ENCODE peak calls at places on chromosomes 7 and 10, in seven cellular contexts. One of them, this sample, is unnamed.

GRCh38 chr7:23115991-23116390 is 10.4 kb downstream of the KLHL7 start:
- DNase-seq in GM13976: no peak
- DNase-seq in IMR-90: no peak
- DNase-seq in fibroblast of mammary gland: no peak
- DNase-seq in astrocyte of the spinal cord: no peak
- DNase-seq in hepatocyte: no peak
- DNase-seq in mesothelial cell of epicardium: no peak
- DNase-seq in this sample: no peak

GRCh38 chr7:141073641-141074161 is at the start of gene TMEM178B:
- DNase-seq in GM13976: peak; percentile 34
- DNase-seq in fibroblast of mammary gland: no peak
- DNase-seq in IMR-90: no peak
- DNase-seq in astrocyte of the spinal cord: no peak
- DNase-seq in hepatocyte: peak; percentile 8
- DNase-seq in mesothelial cell of epicardium: peak; percentile 19
- DNase-seq in this sample: no peak

GRCh38 chr10:22308390-22308789 is 7.8 kb upstream of the COMMD3 start:
- DNase-seq in mesothelial cell of epicardium: no peak
- DNase-seq in astrocyte of the spinal cord: no peak
- DNase-seq in fibroblast of mammary gland: peak; percentile 52
- DNase-seq in IMR-90: peak; percentile 53
- DNase-seq in hepatocyte: no peak
- DNase-seq in GM13976: peak; percentile 70
- DNase-seq in this sample: no peak

GRCh38 chr10:95273393-95274312 is 17.1 kb downstream of the PDLIM1 start:
- DNase-seq in GM13976: no peak
- DNase-seq in hepatocyte: peak; percentile 80
- DNase-seq in IMR-90: peak; percentile 94
- DNase-seq in fibroblast of mammary gland: peak; percentile 94
- DNase-seq in astrocyte of the spinal cord: peak; percentile 80
- DNase-seq in mesothelial cell of epicardium: no peak
- DNase-seq in this sample: peak; percentile 42

GRCh38 chr10:33945051-33945450 is 610.6 kb upstream of the NRP1 start:
- DNase-seq in mesothelial cell of epicardium: no peak
- DNase-seq in hepatocyte: no peak
- DNase-seq in astrocyte of the spinal cord: no peak
- DNase-seq in IMR-90: no peak
- DNase-seq in fibroblast of mammary gland: no peak
- DNase-seq in GM13976: no peak
- DNase-seq in this sample: no peak

GRCh38 chr7:90532231-90532929 is 62.9 kb downstream of the PTTG1IP2 start:
- DNase-seq in mesothelial cell of epicardium: no peak
- DNase-seq in GM13976: peak; percentile 20
- DNase-seq in fibroblast of mammary gland: no peak
- DNase-seq in IMR-90: no peak
- DNase-seq in hepatocyte: no peak
- DNase-seq in astrocyte of the spinal cord: no peak
- DNase-seq in this sample: no peak

GRCh38 chr10:96321822-96322221 is 17.6 kb downstream of the DNTT start:
- DNase-seq in hepatocyte: no peak
- DNase-seq in IMR-90: no peak
- DNase-seq in GM13976: no peak
- DNase-seq in mesothelial cell of epicardium: no peak
- DNase-seq in astrocyte of the spinal cord: no peak
- DNase-seq in fibroblast of mammary gland: no peak
- DNase-seq in this sample: no peak

GRCh38 chr10:99709480-99710229 is 22.3 kb downstream of the COX15 start:
- DNase-seq in hepatocyte: no peak
- DNase-seq in fibroblast of mammary gland: peak; percentile 67
- DNase-seq in mesothelial cell of epicardium: no peak
- DNase-seq in IMR-90: peak; percentile 73
- DNase-seq in GM13976: peak; percentile 38
- DNase-seq in astrocyte of the spinal cord: peak; percentile 20
- DNase-seq in this sample: no peak

GRCh38 chr7:8490391-8490790 is 57.0 kb downstream of the NXPH1 start:
- DNase-seq in hepatocyte: no peak
- DNase-seq in IMR-90: no peak
- DNase-seq in GM13976: no peak
- DNase-seq in mesothelial cell of epicardium: no peak
- DNase-seq in fibroblast of mammary gland: no peak
- DNase-seq in astrocyte of the spinal cord: no peak
- DNase-seq in this sample: no peak

GRCh38 chr7:93862651-93863050 is 27.9 kb downstream of the TFPI2 start:
- DNase-seq in hepatocyte: no peak
- DNase-seq in fibroblast of mammary gland: no peak
- DNase-seq in GM13976: no peak
- DNase-seq in mesothelial cell of epicardium: no peak
- DNase-seq in IMR-90: no peak
- DNase-seq in astrocyte of the spinal cord: no peak
- DNase-seq in this sample: no peak

GRCh38 chr7:93856319-93856718 is 34.2 kb downstream of the TFPI2 start:
- DNase-seq in fibroblast of mammary gland: no peak
- DNase-seq in GM13976: no peak
- DNase-seq in mesothelial cell of epicardium: no peak
- DNase-seq in hepatocyte: no peak
- DNase-seq in IMR-90: peak; percentile 0
- DNase-seq in astrocyte of the spinal cord: no peak
- DNase-seq in this sample: no peak

GRCh38 chr7:93858857-93859256 is 31.7 kb downstream of the TFPI2 start:
- DNase-seq in fibroblast of mammary gland: no peak
- DNase-seq in hepatocyte: no peak
- DNase-seq in GM13976: no peak
- DNase-seq in astrocyte of the spinal cord: no peak
- DNase-seq in IMR-90: no peak
- DNase-seq in mesothelial cell of epicardium: no peak
- DNase-seq in this sample: no peak

GRCh38 chr7:93860261-93860660 is 30.3 kb downstream of the TFPI2 start:
- DNase-seq in hepatocyte: no peak
- DNase-seq in fibroblast of mammary gland: no peak
- DNase-seq in astrocyte of the spinal cord: no peak
- DNase-seq in mesothelial cell of epicardium: no peak
- DNase-seq in IMR-90: no peak
- DNase-seq in GM13976: no peak
- DNase-seq in this sample: no peak

GRCh38 chr7:93861325-93861949 is 29.1 kb downstream of the TFPI2 start:
- DNase-seq in fibroblast of mammary gland: no peak
- DNase-seq in astrocyte of the spinal cord: no peak
- DNase-seq in GM13976: no peak
- DNase-seq in mesothelial cell of epicardium: no peak
- DNase-seq in IMR-90: no peak
- DNase-seq in hepatocyte: no peak
- DNase-seq in this sample: no peak
- TF ChIP-seq CTCF in fibroblast of mammary gland: peak; percentile 26
- TF ChIP-seq CTCF in astrocyte of the spinal cord: peak; percentile 18
- TF ChIP-seq CTCF in GM13976: no peak
- TF ChIP-seq CTCF in mesothelial cell of epicardium: peak; percentile 70
- TF ChIP-seq CTCF in IMR-90: peak; percentile 10
- TF ChIP-seq CTCF in hepatocyte: no peak
- TF ChIP-seq CTCF in this sample: no peak

GRCh38 chr7:51186531-51186930 is 130.1 kb downstream of the COBL start:
- DNase-seq in fibroblast of mammary gland: no peak
- DNase-seq in IMR-90: peak; percentile 2
- DNase-seq in hepatocyte: peak; percentile 49
- DNase-seq in astrocyte of the spinal cord: no peak
- DNase-seq in mesothelial cell of epicardium: no peak
- DNase-seq in GM13976: no peak
- DNase-seq in this sample: no peak

GRCh38 chr7:51187941-51188340 is 128.7 kb downstream of the COBL start:
- DNase-seq in mesothelial cell of epicardium: no peak
- DNase-seq in hepatocyte: peak; percentile 59
- DNase-seq in GM13976: no peak
- DNase-seq in IMR-90: no peak
- DNase-seq in fibroblast of mammary gland: no peak
- DNase-seq in astrocyte of the spinal cord: no peak
- DNase-seq in this sample: no peak

GRCh38 chr7:51188987-51189386 is 127.6 kb downstream of the COBL start:
- DNase-seq in astrocyte of the spinal cord: no peak
- DNase-seq in GM13976: no peak
- DNase-seq in fibroblast of mammary gland: no peak
- DNase-seq in mesothelial cell of epicardium: no peak
- DNase-seq in IMR-90: no peak
- DNase-seq in hepatocyte: no peak
- DNase-seq in this sample: no peak

GRCh38 chr7:51189777-51190176 is 126.8 kb downstream of the COBL start:
- DNase-seq in GM13976: no peak
- DNase-seq in hepatocyte: no peak
- DNase-seq in fibroblast of mammary gland: no peak
- DNase-seq in astrocyte of the spinal cord: no peak
- DNase-seq in mesothelial cell of epicardium: no peak
- DNase-seq in IMR-90: no peak
- DNase-seq in this sample: no peak

DNA sequence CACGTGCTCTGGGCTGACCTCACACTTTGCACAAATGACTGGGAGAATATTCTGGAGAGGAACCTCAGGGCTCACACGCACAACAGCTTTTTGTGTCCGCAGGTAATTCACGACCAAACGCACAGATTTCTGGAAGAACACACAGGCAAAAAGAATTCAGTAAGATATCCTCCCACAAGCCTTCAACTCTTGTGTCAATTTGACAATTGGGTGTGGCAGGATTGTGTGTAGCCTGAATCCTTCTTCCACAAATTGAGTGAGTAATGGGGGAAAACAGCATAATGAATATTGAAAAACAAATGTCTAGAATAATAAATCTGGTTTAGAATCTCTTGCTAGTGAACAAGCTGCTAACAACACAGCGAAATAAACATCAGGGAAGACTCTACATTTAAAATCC is 125.7 kb downstream of the COBL start:
- DNase-seq in mesothelial cell of epicardium: no peak
- DNase-seq in GM13976: no peak
- DNase-seq in astrocyte of the spinal cord: no peak
- DNase-seq in IMR-90: no peak
- DNase-seq in hepatocyte: no peak
- DNase-seq in fibroblast of mammary gland: no peak
- DNase-seq in this sample: no peak
- TF ChIP-seq CTCF in mesothelial cell of epicardium: no peak
- TF ChIP-seq CTCF in GM13976: no peak
- TF ChIP-seq CTCF in astrocyte of the spinal cord: no peak
- TF ChIP-seq CTCF in IMR-90: no peak
- TF ChIP-seq CTCF in hepatocyte: no peak
- TF ChIP-seq CTCF in fibroblast of mammary gland: no peak
- TF ChIP-seq CTCF in this sample: no peak

GRCh38 chr10:91251430-91252056 is 31.1 kb downstream of the PCGF5 start:
- DNase-seq in astrocyte of the spinal cord: peak; percentile 63
- DNase-seq in hepatocyte: peak; percentile 69
- DNase-seq in GM13976: peak; percentile 16
- DNase-seq in fibroblast of mammary gland: peak; percentile 66
- DNase-seq in mesothelial cell of epicardium: peak; percentile 21
- DNase-seq in IMR-90: peak; percentile 62
- DNase-seq in this sample: peak; percentile 43
- TF ChIP-seq CTCF in astrocyte of the spinal cord: peak; percentile 78
- TF ChIP-seq CTCF in hepatocyte: peak; percentile 93
- TF ChIP-seq CTCF in GM13976: peak; percentile 78
- TF ChIP-seq CTCF in fibroblast of mammary gland: peak; percentile 96
- TF ChIP-seq CTCF in mesothelial cell of epicardium: peak; percentile 90
- TF ChIP-seq CTCF in IMR-90: peak; percentile 96
- TF ChIP-seq CTCF in this sample: peak; percentile 83

GRCh38 chr10:48649349-48649944 is 35.2 kb upstream of the WDFY4 start:
- DNase-seq in GM13976: no peak
- DNase-seq in IMR-90: no peak
- DNase-seq in fibroblast of mammary gland: peak; percentile 20
- DNase-seq in hepatocyte: no peak
- DNase-seq in mesothelial cell of epicardium: no peak
- DNase-seq in astrocyte of the spinal cord: no peak
- DNase-seq in this sample: no peak
- TF ChIP-seq CTCF in GM13976: no peak
- TF ChIP-seq CTCF in IMR-90: no peak
- TF ChIP-seq CTCF in fibroblast of mammary gland: peak; percentile 19
- TF ChIP-seq CTCF in hepatocyte: peak; percentile 4
- TF ChIP-seq CTCF in mesothelial cell of epicardium: no peak
- TF ChIP-seq CTCF in astrocyte of the spinal cord: peak; percentile 23
- TF ChIP-seq CTCF in this sample: no peak

GRCh38 chr7:37921340-37921805 is 933 bp downstream of the EPDR1 start:
- DNase-seq in fibroblast of mammary gland: peak; percentile 43
- DNase-seq in mesothelial cell of epicardium: no peak
- DNase-seq in GM13976: peak; percentile 39
- DNase-seq in IMR-90: no peak
- DNase-seq in astrocyte of the spinal cord: peak; percentile 71
- DNase-seq in hepatocyte: peak; percentile 50
- DNase-seq in this sample: no peak
- TF ChIP-seq CTCF in fibroblast of mammary gland: peak; percentile 21
- TF ChIP-seq CTCF in mesothelial cell of epicardium: no peak
- TF ChIP-seq CTCF in GM13976: no peak
- TF ChIP-seq CTCF in IMR-90: no peak
- TF ChIP-seq CTCF in astrocyte of the spinal cord: peak; percentile 35
- TF ChIP-seq CTCF in hepatocyte: no peak
- TF ChIP-seq CTCF in this sample: peak; percentile 28

DNA sequence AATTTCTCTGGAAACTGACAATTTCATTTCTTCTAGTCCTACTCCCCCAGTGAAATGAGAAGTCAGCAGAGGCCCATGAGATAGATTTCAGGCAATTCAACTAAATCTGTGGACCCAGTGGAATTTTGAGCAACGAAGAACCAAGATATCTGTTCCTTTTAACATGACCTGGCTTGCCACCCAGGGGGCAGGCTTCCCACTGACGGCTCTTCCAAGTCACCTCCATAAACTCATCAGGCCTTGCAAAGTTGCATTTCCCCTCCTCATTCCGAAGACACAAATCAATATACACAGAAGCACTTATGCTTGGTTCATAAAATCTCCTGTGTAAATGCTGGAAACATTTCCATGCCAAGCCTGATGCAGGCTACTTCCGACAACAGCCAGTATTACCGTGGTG is 1.8 kb downstream of the FRMD4A start:
- DNase-seq in hepatocyte: no peak
- DNase-seq in GM13976: no peak
- DNase-seq in IMR-90: no peak
- DNase-seq in astrocyte of the spinal cord: no peak
- DNase-seq in fibroblast of mammary gland: no peak
- DNase-seq in mesothelial cell of epicardium: no peak
- DNase-seq in this sample: no peak
- TF ChIP-seq CTCF in hepatocyte: no peak
- TF ChIP-seq CTCF in GM13976: no peak
- TF ChIP-seq CTCF in IMR-90: no peak
- TF ChIP-seq CTCF in astrocyte of the spinal cord: no peak
- TF ChIP-seq CTCF in fibroblast of mammary gland: no peak
- TF ChIP-seq CTCF in mesothelial cell of epicardium: no peak
- TF ChIP-seq CTCF in this sample: no peak